ENCODE peak calls at places on chromosomes 1 and 21, in nine cellular contexts. U, C, A, L, S, X, Y, N and H are unnamed samples.

GRCh38 chr1:155051777-155052398 is 772 bp downstream of the ADAM15 start:
- DNase-seq in L (peak; percentile 48), U (peak; percentile 67), C (no peak), Y (peak; percentile 84), N (peak; percentile 77), S (peak; percentile 40), A (peak; percentile 81), X (peak; percentile 37), H (no peak)

GRCh38 chr1:38026592-38027200 is 14.2 kb downstream of the UTP11 start:
- DNase-seq in S (no peak), Y (no peak), L (peak; percentile 79), C (no peak), X (no peak), U (peak; percentile 74), A (peak; percentile 78), N (peak; percentile 68), H (no peak)

GRCh38 chr1:244862354-244862698 is 2.0 kb downstream of the HNRNPU start:
- DNase-seq in Y (no peak), L (no peak), C (no peak), U (no peak), A (no peak), X (no peak), S (no peak), N (no peak), H (no peak)

GRCh38 chr1:155325596-155325893 is 4.9 kb downstream of the RUSC1 start:
- DNase-seq in C (no peak), Y (no peak), L (no peak), A (no peak), N (no peak), U (no peak), X (no peak), S (no peak), H (no peak)

GRCh38 chr1:230303822-230304221 is 122.3 kb downstream of the PGBD5 start:
- DNase-seq in C (no peak), Y (no peak), N (peak; percentile 28), L (peak; percentile 38), X (no peak), A (no peak), U (no peak), S (no peak), H (no peak)

GRCh38 chr1:174174461-174175329 is 15.4 kb downstream of the RABGAP1L start:
- DNase-seq in U (no peak), L (no peak), X (no peak), Y (no peak), C (no peak), A (no peak), S (no peak), N (no peak), H (no peak)

GRCh38 chr1:177118901-177119300 is 45.6 kb downstream of the ASTN1 start:
- DNase-seq in U (no peak), Y (no peak), S (no peak), C (no peak), L (no peak), A (no peak), N (no peak), X (no peak), H (no peak)

GRCh38 chr1:42723511-42723910 is 16.5 kb downstream of the CLDN19 start:
- DNase-seq in U (no peak), L (peak; percentile 49), N (no peak), X (no peak), A (no peak), Y (no peak), S (no peak), C (no peak), H (no peak)

GRCh38 chr1:94154989-94155388 is 34.0 kb upstream of the ABCA4 start:
- DNase-seq in N (no peak), Y (no peak), X (no peak), U (no peak), A (no peak), C (no peak), S (no peak), L (no peak), H (no peak)

GRCh38 chr1:10519016-10519417 is 44.3 kb downstream of the PEX14 start:
- DNase-seq in A (no peak), C (no peak), N (no peak), X (no peak), S (no peak), U (no peak), Y (no peak), L (no peak), H (no peak)

GRCh38 chr21:45443595-45444181 is 38.7 kb downstream of the COL18A1 start:
- DNase-seq in S (no peak), Y (peak; percentile 51), C (no peak), U (no peak), L (no peak), N (peak; percentile 21), X (no peak), A (no peak), H (no peak)

GRCh38 chr1:41362749-41363631 is 1.8 kb downstream of the FOXO6 start:
- DNase-seq in N (no peak), U (no peak), C (no peak), L (no peak), X (no peak), A (no peak), S (no peak), Y (no peak), H (no peak)

GRCh38 chr1:41361028-41361494 is at the start of gene FOXO6:
- DNase-seq in Y (peak; percentile 99), S (peak; percentile 98), A (peak; percentile 99), N (peak; percentile 99), C (peak; percentile 88), L (peak; percentile 91), X (peak; percentile 100), U (peak; percentile 100), H (peak; percentile 72)

GRCh38 chr1:41360074-41361027 is 883 bp upstream of the FOXO6 start:
- DNase-seq in S (no peak), Y (no peak), N (peak; percentile 46), C (no peak), X (no peak), A (no peak), U (no peak), L (peak; percentile 67), H (no peak)

GRCh38 chr1:41362357-41362721 is 1.1 kb downstream of the FOXO6 start:
- DNase-seq in X (peak; percentile 46), N (no peak), L (no peak), Y (peak; percentile 84), U (no peak), S (no peak), C (no peak), A (no peak), H (no peak)

DNA sequence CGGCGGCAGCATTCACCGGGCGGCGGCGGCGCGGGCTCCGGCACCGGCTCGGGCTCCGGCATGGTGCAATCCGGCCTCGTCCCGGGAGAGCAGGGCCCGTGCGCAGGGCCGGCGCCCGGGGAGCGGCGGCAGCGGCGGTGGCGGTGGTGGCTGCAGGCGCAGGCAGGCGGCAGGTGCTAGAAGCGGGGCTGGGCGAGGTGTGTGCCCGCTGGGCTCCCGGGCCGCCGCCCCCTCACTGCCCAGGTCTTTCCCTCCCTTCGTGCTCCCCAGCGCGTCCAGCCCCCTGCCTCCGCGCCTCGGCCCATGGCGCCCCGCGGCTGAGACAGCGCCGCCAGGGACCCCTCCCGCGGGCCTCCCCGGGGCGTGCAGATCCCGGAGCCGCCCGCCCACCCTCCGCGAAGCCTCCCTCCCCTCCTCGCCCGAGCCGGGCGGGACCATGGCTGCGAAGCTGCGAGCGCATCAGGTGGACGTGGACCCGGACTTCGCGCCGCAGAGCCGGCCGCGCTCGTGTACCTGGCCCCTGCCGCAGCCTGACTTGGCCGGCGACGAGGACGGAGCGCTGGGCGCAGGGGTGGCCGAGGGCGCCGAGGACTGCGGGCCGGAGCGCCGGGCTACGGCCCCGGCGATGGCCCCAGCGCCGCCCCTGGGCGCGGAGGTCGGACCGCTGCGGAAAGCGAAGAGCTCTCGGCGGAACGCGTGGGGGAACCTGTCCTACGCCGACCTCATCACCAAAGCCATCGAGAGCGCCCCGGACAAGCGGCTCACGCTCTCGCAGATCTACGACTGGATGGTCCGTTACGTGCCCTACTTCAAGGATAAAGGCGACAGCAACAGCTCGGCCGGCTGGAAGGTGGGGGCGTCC is 492 bp downstream of the FOXO6 start:
- DNase-seq in S (no peak), U (peak; percentile 35), N (no peak), Y (no peak), X (peak; percentile 70), L (no peak), C (no peak), A (no peak), H (no peak)
- H3K4me3 ChIP-seq in S (peak overlapping the region; percentile 42), U (peak overlapping the region; percentile 22), N (peak overlapping the region; percentile 66), Y (peak overlapping the region; percentile 79), X (peak overlapping the region; percentile 42), L (peak overlapping the region; percentile 41), C (peak overlapping the region; percentile 30), A (peak overlapping the region; percentile 73), H (peak overlapping the region; percentile 39)

GRCh38 chr1:2227341-2228156 is 570 bp upstream of the SKI start:
- DNase-seq in Y (peak; percentile 99), S (peak; percentile 93), L (peak; percentile 76), X (peak; percentile 97), A (peak; percentile 97), C (peak; percentile 82), U (peak; percentile 97), N (peak; percentile 99), H (peak; percentile 73)
- TF ChIP-seq CTCF in Y (peak; percentile 79), S (no peak), L (no peak), X (no peak), A (no peak), C (no peak), U (no peak), N (no peak), H (no peak)

DNA sequence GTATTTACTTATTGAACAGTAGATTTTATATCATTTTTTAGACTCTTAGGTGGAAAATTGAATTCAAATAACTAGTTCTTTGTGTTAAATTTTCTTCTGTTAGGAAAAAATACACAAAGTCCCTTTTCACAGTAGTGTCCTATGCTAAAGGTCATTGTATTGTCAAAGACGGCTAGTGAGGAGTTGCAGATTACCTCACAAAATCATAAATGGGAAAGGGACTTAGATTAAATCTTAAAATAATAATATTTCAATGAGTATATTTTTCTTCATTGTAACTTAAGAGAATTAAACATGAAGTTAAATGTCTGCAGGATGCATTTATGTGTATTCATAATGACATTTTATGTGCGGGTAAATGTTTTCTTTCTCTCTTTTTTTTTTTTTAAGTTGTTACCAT is 32.7 kb downstream of the LYPLAL1 start:
- DNase-seq in C (no peak), L (no peak), X (no peak), Y (no peak), A (no peak), N (no peak), S (no peak), U (no peak), H (no peak)
- H3K4me3 ChIP-seq in C (no peak overlapping the region), L (no peak overlapping the region), X (no peak overlapping the region), Y (no peak overlapping the region), A (no peak overlapping the region), N (no peak overlapping the region), S (no peak overlapping the region), U (no peak overlapping the region), H (no peak overlapping the region)

DNA sequence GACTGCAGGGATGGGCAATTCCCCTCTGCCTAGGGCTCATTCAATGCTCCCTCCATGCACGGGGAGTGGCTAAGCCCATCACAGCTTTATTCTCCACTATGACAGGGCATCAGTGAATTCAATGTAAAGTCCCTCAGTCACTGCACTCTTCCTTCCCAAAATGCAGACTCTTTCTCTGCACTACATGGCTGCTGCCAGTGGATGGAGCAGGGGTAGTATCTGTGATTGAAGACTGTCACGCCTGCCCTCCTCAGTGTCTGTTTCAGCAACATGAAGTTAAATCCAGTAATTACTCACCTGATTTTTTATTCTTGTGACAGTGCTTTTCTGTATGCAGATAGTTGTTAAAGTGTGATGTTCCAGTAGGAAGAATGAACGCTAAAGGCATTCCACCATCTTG is 1323.2 kb downstream of the AMY1C start:
- DNase-seq in S (no peak), A (no peak), X (no peak), U (no peak), C (no peak), N (peak; percentile 10), L (no peak), Y (no peak), H (no peak)
- TF ChIP-seq CTCF in S (no peak), A (no peak), X (no peak), U (no peak), C (no peak), N (peak; percentile 38), L (no peak), Y (no peak), H (no peak)

GRCh38 chr1:36380003-36380631 is 5.6 kb downstream of the STK40 start:
- DNase-seq in S (no peak), C (no peak), U (peak; percentile 46), X (no peak), Y (no peak), N (no peak), L (no peak), A (no peak), H (no peak)
- H3K4me3 ChIP-seq in S (no peak overlapping the region), C (no peak overlapping the region), U (no peak overlapping the region), X (no peak overlapping the region), Y (no peak overlapping the region), N (no peak overlapping the region), L (no peak overlapping the region), A (no peak overlapping the region), H (no peak overlapping the region)